ENCODE peak calls at places on chromosomes 13 and 19, in six cellular contexts. I is AG09319, P is hepatocyte, B is psoas muscle, D is GM20000, T is fibroblast of mammary gland. K is an unnamed sample.

GRCh38 chr19:50719566-50719965 is at the start of gene SHANK1:
- DNase-seq in I (no peak), B (no peak), T (no peak), P (no peak), D (no peak), K (no peak)

GRCh38 chr13:58318495-58319167 is 687.1 kb downstream of the PCDH17 start:
- DNase-seq in D (no peak), T (no peak), P (no peak), I (no peak), B (no peak), K (no peak)

GRCh38 chr19:13764821-13765394 is 586 bp downstream of the MRI1 start:
- DNase-seq in D (peak), P (peak), T (no peak), I (no peak), B (peak), K (no peak)

GRCh38 chr13:48489003-48489402 is 43.9 kb downstream of the RCBTB2 start:
- DNase-seq in I (no peak), B (no peak), D (peak), T (no peak), P (no peak), K (no peak)

GRCh38 chr13:57739089-57739488 is 107.5 kb downstream of the PCDH17 start:
- DNase-seq in P (no peak), I (no peak), D (no peak), T (no peak), B (no peak), K (no peak)

GRCh38 chr19:4304509-4305252 is at the start of gene FSD1:
- DNase-seq in P (peak), T (peak), B (no peak), I (no peak), D (peak), K (no peak)

GRCh38 chr19:41870401-41870873 is 6.6 kb upstream of the CD79A start:
- DNase-seq in T (peak), P (peak), D (no peak), B (peak), I (no peak), K (peak)

GRCh38 chr13:46660859-46661258 is 107.9 kb downstream of the LRCH1 start:
- DNase-seq in D (no peak), I (no peak), T (no peak), B (no peak), P (no peak), K (no peak)

GRCh38 chr19:48085904-48086864 is 24.4 kb downstream of the PLA2G4C start:
- DNase-seq in P (no peak), D (no peak), I (no peak), B (no peak), T (no peak), K (no peak)

GRCh38 chr19:13398780-13399726 is 107.2 kb downstream of the CACNA1A start:
- DNase-seq in I (peak), D (no peak), T (peak), P (no peak), B (no peak), K (peak)

GRCh38 chr13:79307866-79308298 is 98.2 kb downstream of the RBM26 start:
- DNase-seq in D (no peak), T (peak), I (no peak), B (peak), P (no peak), K (no peak)

GRCh38 chr13:108342369-108343289 is 73.1 kb downstream of the TNFSF13B start:
- DNase-seq in I (no peak), T (peak), B (no peak), D (peak), P (peak), K (peak)

GRCh38 chr13:79812070-79812850 is 331.3 kb downstream of the NDFIP2 start:
- DNase-seq in P (no peak), T (no peak), D (peak), B (no peak), I (no peak), K (no peak)

GRCh38 chr13:21872795-21873194 is 201.9 kb downstream of the FGF9 start:
- DNase-seq in P (no peak), I (no peak), T (no peak), D (no peak), B (no peak), K (no peak)

GRCh38 chr19:54162241-54162805 is 2.8 kb upstream of the LENG1 start:
- DNase-seq in B (peak), P (peak), D (peak), I (no peak), T (peak), K (no peak)

GRCh38 chr19:39506944-39507714 is 7.8 kb upstream of the SELENOV start:
- DNase-seq in P (peak), I (no peak), B (no peak), T (peak), D (peak), K (no peak)

GRCh38 chr13:113976711-113977684 is 3.1 kb upstream of the C13orf46 start:
- DNase-seq in I (peak), D (no peak), B (peak), P (no peak), T (peak), K (peak)

GRCh38 chr19:58182577-58182988 is 278 bp upstream of the ZNF274 start:
- DNase-seq in D (peak), P (no peak), B (no peak), I (no peak), T (no peak), K (no peak)

GRCh38 chr19:46603752-46604241 is 2.7 kb downstream of the CALM3 start:
- DNase-seq in P (peak), T (no peak), D (peak), I (no peak), B (no peak), K (no peak)

GRCh38 chr13:78194904-78195639 is 276.4 kb upstream of the EDNRB start:
- DNase-seq in I (no peak), T (peak), D (no peak), B (no peak), P (no peak), K (peak)

GRCh38 chr19:30132312-30133075 is 190.5 kb downstream of the URI1 start:
- DNase-seq in T (no peak), D (no peak), I (no peak), B (no peak), P (no peak), K (no peak)

GRCh38 chr13:41995946-41996345 is 35.0 kb upstream of the VWA8 start:
- DNase-seq in I (no peak), P (peak), B (no peak), T (peak), D (peak), K (peak)

GRCh38 chr19:50493171-50493570 is 16.5 kb upstream of the GARIN5A start:
- DNase-seq in T (no peak), B (peak), D (no peak), P (no peak), I (no peak), K (no peak)

GRCh38 chr13:66265446-66265845 is 964.7 kb downstream of the PCDH9 start:
- DNase-seq in P (no peak), B (no peak), T (no peak), D (no peak), I (no peak), K (peak)

GRCh38 chr13:33509642-33510229 is 224.2 kb upstream of the STARD13 start:
- DNase-seq in B (no peak), P (no peak), I (no peak), T (peak), D (no peak), K (no peak)

GRCh38 chr13:46759861-46760260 is 37.1 kb downstream of the ESD start:
- DNase-seq in P (peak), T (peak), I (no peak), B (no peak), D (no peak), K (no peak)

GRCh38 chr13:75489502-75490263 is 7.7 kb upstream of the TBC1D4 start:
- DNase-seq in T (peak), P (peak), B (no peak), I (peak), D (peak), K (peak)

GRCh38 chr19:36013280-36014028 is 559 bp downstream of the ALKBH6 start:
- DNase-seq in D (no peak), T (no peak), B (no peak), I (no peak), P (no peak), K (no peak)

GRCh38 chr13:64154514-64154913 is 2738.9 kb upstream of the PCDH20 start:
- DNase-seq in I (no peak), P (no peak), D (no peak), B (no peak), T (peak), K (peak)

GRCh38 chr19:6475321-6476108 is 6.1 kb downstream of the DENND1C start:
- DNase-seq in I (no peak), D (no peak), P (peak), B (no peak), T (no peak), K (no peak)

GRCh38 chr13:44854264-44855060 is 134.8 kb downstream of the NUFIP1 start:
- DNase-seq in I (no peak), P (peak), D (no peak), T (no peak), B (peak), K (no peak)

GRCh38 chr13:101530293-101530692 is 77.8 kb downstream of the ITGBL1 start:
- DNase-seq in I (no peak), B (no peak), P (no peak), T (peak), D (no peak), K (peak)

GRCh38 chr13:77034883-77035282 is 7.9 kb upstream of the FBXL3 start:
- DNase-seq in P (no peak), D (no peak), I (no peak), T (peak), B (no peak), K (no peak)

GRCh38 chr19:40807147-40808020 is 8.4 kb downstream of the EGLN2 start:
- DNase-seq in P (peak), B (no peak), T (no peak), D (no peak), I (no peak), K (no peak)

GRCh38 chr19:40805258-40805868 is 6.4 kb downstream of the EGLN2 start:
- DNase-seq in D (no peak), P (no peak), B (no peak), T (no peak), I (no peak), K (no peak)

GRCh38 chr19:40804783-40805242 is 5.8 kb downstream of the EGLN2 start:
- DNase-seq in B (no peak), I (no peak), T (no peak), P (no peak), D (no peak), K (no peak)

GRCh38 chr19:40808021-40808325 is 9.0 kb downstream of the EGLN2 start:
- DNase-seq in D (no peak), P (no peak), T (no peak), I (no peak), B (no peak), K (no peak)

DNA sequence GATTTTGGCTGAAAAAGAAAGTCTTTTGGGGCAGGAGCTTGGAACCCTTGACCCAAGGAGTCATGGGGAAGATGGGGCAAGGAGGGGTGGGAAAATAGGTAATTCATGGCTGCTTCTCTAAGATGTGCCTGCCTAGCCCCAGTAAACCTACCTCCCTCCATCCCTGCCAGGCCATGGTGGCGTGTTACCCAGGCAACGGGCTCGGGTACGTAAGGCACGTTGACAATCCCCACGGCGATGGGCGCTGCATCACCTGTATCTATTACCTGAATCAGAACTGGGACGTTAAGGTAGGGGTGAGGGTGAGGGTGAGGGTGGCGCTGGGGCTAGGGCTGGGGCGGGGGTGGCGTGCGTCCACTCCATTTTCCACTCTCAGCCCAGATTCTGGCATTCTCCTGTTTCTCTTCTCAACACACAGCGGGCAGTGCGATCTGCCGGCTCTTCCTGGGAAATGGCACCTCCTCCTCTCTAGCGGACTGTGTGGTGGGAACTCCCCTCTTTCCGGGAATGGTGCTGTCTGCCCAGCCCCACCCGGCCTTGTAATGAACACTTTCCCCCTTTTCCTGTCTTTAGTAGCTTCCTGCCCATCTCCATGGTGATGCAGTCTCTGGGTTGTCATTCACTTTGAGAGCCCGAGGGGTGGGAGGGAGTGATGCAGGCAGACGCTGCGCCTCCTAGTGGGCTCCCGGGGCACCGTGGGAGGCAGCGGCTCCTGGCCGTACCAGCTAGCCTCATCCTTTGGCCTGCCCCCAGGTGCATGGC is 7.6 kb downstream of the EGLN2 start:
- DNase-seq in I (peak), D (peak), B (peak), T (peak), P (peak), K (peak)
- TF ChIP-seq CTCF in I (peak), D (peak), B (peak), T (peak), P (peak), K (peak)

GRCh38 chr19:7918615-7919421 is 1.3 kb upstream of the SNAPC2 start:
- DNase-seq in D (no peak), I (no peak), P (no peak), B (no peak), T (no peak), K (no peak)

GRCh38 chr19:7921302-7921954 is 1.3 kb downstream of the SNAPC2 start:
- DNase-seq in B (peak), P (no peak), T (no peak), I (no peak), D (no peak), K (no peak)

GRCh38 chr19:7920520-7921301 is 573 bp downstream of the SNAPC2 start:
- DNase-seq in D (peak), P (peak), B (peak), I (peak), T (peak), K (peak)

GRCh38 chr19:7921955-7922840 is 2.1 kb downstream of the SNAPC2 start:
- DNase-seq in I (no peak), P (no peak), T (no peak), D (no peak), B (peak), K (no peak)

DNA sequence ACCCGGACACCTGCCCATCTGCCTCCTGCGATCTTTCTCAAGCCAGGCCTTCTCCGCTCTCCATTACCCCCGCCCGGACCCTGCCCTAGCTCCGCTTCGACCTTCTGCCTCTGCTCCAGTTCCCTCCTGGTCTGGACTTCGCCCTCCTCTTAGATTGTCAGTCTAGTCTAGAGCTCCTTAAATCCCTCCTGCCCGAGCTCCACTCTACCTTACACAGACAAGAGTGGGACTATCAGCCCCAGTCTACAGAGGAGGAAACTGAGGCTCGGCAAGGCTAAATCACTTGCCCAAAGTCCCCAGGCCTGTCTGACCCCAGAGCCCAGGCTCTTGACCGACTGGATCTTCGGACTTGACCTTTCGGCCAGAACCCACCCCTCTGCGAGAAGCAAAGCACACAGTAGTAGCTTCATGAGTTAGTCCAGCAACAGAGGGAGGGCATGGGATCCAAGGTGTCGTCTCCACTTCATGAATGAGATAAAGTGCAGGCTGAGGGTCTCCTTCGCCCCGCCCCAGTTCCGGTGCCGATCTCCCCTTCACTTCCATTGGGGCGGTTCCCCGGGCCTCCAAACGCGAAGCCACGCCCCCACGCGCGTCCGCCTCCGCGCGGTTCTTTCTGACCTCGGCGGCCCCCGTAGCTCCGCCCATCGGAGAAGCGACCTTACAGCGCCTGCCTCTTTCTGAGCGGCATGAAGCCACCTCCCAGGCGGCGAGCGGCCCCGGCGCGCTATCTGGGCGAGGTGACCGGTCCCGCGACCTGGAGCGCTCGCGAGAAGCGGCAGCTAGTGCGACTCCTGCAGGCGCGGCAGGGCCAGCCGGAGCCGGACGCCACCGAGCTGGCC is at the start of gene SNAPC2:
- DNase-seq in I (peak), B (peak), P (peak), D (peak), T (peak), K (peak)
- TF ChIP-seq CTCF in I (no peak), B (no peak), P (no peak), D (no peak), T (no peak), K (no peak)

DNA sequence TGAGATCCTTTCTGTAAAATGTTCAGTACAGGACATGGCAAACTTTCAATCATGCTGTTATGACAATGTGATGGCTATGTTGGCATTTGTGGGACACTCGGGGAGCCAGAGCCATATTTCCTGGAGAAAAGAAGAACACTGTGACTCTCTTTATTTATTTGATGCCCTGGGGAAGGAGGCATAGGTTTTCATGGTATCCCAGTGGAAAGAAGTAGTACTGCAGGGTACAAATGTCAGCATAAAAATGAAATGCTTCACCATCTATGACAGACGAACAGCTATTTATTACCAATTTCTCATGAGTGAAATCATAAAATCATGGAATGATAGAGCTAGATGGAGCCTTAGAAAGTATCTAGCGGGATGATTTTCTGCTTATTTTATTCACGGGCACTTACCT is 217.1 kb downstream of the COL4A1 start:
- DNase-seq in B (no peak), P (no peak), T (no peak), D (no peak), I (no peak), K (no peak)
- TF ChIP-seq CTCF in B (peak), P (no peak), T (peak), D (no peak), I (no peak), K (peak)

GRCh38 chr19:18143902-18144301 is 9.1 kb upstream of the PIK3R2 start:
- DNase-seq in T (no peak), B (no peak), I (no peak), D (no peak), P (no peak), K (no peak)

GRCh38 chr19:18144361-18144760 is 8.6 kb upstream of the PIK3R2 start:
- DNase-seq in D (no peak), I (no peak), P (no peak), B (no peak), T (no peak), K (no peak)

GRCh38 chr19:18144906-18145305 is 8.1 kb upstream of the PIK3R2 start:
- DNase-seq in D (no peak), P (no peak), B (no peak), I (no peak), T (no peak), K (no peak)

GRCh38 chr19:18147396-18147795 is 5.6 kb upstream of the PIK3R2 start:
- DNase-seq in P (no peak), B (no peak), I (no peak), T (no peak), D (no peak), K (no peak)

DNA sequence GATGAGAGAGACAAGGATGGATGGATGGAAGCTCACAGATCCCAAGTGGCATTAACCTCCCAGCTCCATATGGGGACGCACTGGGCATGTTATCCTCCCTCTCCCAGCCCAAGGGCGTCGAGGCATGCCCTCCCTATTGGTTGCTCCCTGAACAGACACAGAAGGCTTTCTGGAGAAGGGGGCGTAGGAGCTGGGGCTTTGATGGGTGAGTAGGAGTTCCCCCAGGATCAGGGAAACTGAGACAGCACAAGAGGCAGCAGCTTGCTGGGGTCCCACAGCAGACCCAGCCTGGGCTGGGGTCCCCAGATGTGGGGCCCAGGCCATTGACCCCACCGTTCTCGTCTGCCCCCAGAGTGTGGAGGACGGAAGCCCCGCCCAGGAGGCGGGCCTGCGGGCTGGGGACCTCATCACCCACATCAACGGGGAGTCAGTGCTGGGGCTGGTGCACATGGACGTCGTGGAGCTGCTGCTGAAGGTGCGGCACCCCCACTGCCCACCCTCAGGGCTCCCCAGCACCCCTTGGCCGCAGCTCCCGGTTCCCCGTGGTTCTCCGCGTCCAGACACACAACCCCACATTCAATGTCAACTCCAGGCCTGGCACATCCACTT is 7.5 kb upstream of the PIK3R2 start:
- DNase-seq in D (no peak), P (no peak), T (no peak), I (no peak), B (no peak), K (no peak)
- TF ChIP-seq CTCF in D (no peak), P (no peak), T (no peak), I (no peak), B (no peak), K (no peak)

GRCh38 chr19:11458236-11458900 is 22.5 kb downstream of the ELAVL3 start:
- DNase-seq in T (no peak), D (peak), B (no peak), I (no peak), P (no peak), K (no peak)
- TF ChIP-seq CTCF in T (no peak), D (no peak), B (no peak), I (no peak), P (no peak), K (no peak)

GRCh38 chr13:28753208-28753892 is 34.6 kb upstream of the SLC46A3 start:
- DNase-seq in D (no peak), P (peak), T (peak), I (peak), B (no peak), K (peak)
- TF ChIP-seq CTCF in D (no peak), P (no peak), T (no peak), I (peak), B (no peak), K (peak)

DNA sequence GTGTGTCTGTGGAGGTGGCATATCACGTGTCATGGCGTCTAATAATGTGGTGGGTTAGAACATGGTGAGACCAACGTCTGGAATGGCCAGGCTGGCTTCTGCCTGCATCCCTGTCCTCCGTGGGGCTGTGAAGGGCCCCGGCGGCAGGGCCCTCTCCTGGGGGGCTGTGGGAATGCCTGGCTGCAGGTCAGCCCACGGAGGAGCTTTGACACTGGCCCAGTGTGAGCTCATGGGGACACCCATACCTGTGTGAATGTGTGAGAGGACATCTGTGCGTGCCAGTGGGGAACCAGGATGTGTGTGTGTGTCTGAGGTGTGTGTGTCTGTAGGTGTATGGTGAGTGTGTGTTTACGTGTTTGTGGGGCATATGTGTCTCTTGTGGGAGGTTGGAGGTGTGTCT is 300.1 kb downstream of the TEX29 start:
- DNase-seq in T (no peak), P (no peak), D (no peak), I (no peak), B (no peak), K (no peak)
- TF ChIP-seq CTCF in T (no peak), P (no peak), D (no peak), I (no peak), B (no peak), K (no peak)

K was measured in astrocyte of the cerebellum.